ENCODE peak calls at places on chromosome 14, in six cellular contexts. One of them, this sample, is unnamed.

GRCh38 chr14:32986791-32987545 is 48.3 kb downstream of the NPAS3 start:
- DNase-seq in GM06990: no peak
- DNase-seq in IMR-90: no peak
- DNase-seq in ovary: no peak
- DNase-seq in SK-N-SH: no peak
- DNase-seq in heart left ventricle: no peak
- DNase-seq in this sample: no peak

GRCh38 chr14:30988509-30988908 is 36.9 kb upstream of the AP4S1 start:
- DNase-seq in GM06990: no peak
- DNase-seq in IMR-90: peak; percentile 61
- DNase-seq in ovary: no peak
- DNase-seq in SK-N-SH: no peak
- DNase-seq in heart left ventricle: no peak
- DNase-seq in this sample: no peak

GRCh38 chr14:59630281-59630963 is 53.8 kb upstream of the CCDC175 start:
- DNase-seq in GM06990: peak; percentile 8
- DNase-seq in IMR-90: no peak
- DNase-seq in ovary: no peak
- DNase-seq in SK-N-SH: peak; percentile 89
- DNase-seq in heart left ventricle: no peak
- DNase-seq in this sample: no peak

GRCh38 chr14:95335071-95335470 is 15.4 kb upstream of the CLMN start:
- DNase-seq in GM06990: no peak
- DNase-seq in IMR-90: no peak
- DNase-seq in ovary: no peak
- DNase-seq in SK-N-SH: no peak
- DNase-seq in heart left ventricle: no peak
- DNase-seq in this sample: no peak

GRCh38 chr14:51529731-51530130 is 122.0 kb upstream of the FRMD6 start:
- DNase-seq in GM06990: no peak
- DNase-seq in IMR-90: no peak
- DNase-seq in ovary: no peak
- DNase-seq in SK-N-SH: peak; percentile 28
- DNase-seq in heart left ventricle: no peak
- DNase-seq in this sample: no peak

GRCh38 chr14:95998656-95999055 is 40.5 kb upstream of the C14orf132 start:
- DNase-seq in GM06990: no peak
- DNase-seq in IMR-90: peak; percentile 53
- DNase-seq in ovary: no peak
- DNase-seq in SK-N-SH: peak; percentile 43
- DNase-seq in heart left ventricle: no peak
- DNase-seq in this sample: no peak

GRCh38 chr14:54837508-54838149 is 65.0 kb downstream of the GCH1 start:
- DNase-seq in GM06990: no peak
- DNase-seq in IMR-90: no peak
- DNase-seq in ovary: no peak
- DNase-seq in SK-N-SH: no peak
- DNase-seq in heart left ventricle: no peak
- DNase-seq in this sample: no peak

GRCh38 chr14:54781936-54782802 is 120.5 kb downstream of the GCH1 start:
- DNase-seq in GM06990: no peak
- DNase-seq in IMR-90: no peak
- DNase-seq in ovary: no peak
- DNase-seq in SK-N-SH: no peak
- DNase-seq in heart left ventricle: no peak
- DNase-seq in this sample: no peak

GRCh38 chr14:102732924-102733323 is 44.3 kb upstream of the TRAF3 start:
- DNase-seq in GM06990: no peak
- DNase-seq in IMR-90: no peak
- DNase-seq in ovary: no peak
- DNase-seq in SK-N-SH: no peak
- DNase-seq in heart left ventricle: no peak
- DNase-seq in this sample: no peak

GRCh38 chr14:37545174-37545573 is 49.9 kb downstream of the FOXA1 start:
- DNase-seq in GM06990: no peak
- DNase-seq in IMR-90: peak; percentile 8
- DNase-seq in ovary: no peak
- DNase-seq in SK-N-SH: no peak
- DNase-seq in heart left ventricle: no peak
- DNase-seq in this sample: no peak

GRCh38 chr14:75147423-75148071 is 20.7 kb upstream of the NEK9 start:
- DNase-seq in GM06990: no peak
- DNase-seq in IMR-90: peak; percentile 72
- DNase-seq in ovary: peak; percentile 67
- DNase-seq in SK-N-SH: no peak
- DNase-seq in heart left ventricle: peak; percentile 73
- DNase-seq in this sample: peak; percentile 53

GRCh38 chr14:81710232-81710845 is 176.7 kb upstream of the SEL1L start:
- DNase-seq in GM06990: no peak
- DNase-seq in IMR-90: peak; percentile 1
- DNase-seq in ovary: no peak
- DNase-seq in SK-N-SH: peak; percentile 8
- DNase-seq in heart left ventricle: no peak
- DNase-seq in this sample: no peak

GRCh38 chr14:71684323-71684722 is 247.9 kb upstream of the RGS6 start:
- DNase-seq in GM06990: no peak
- DNase-seq in IMR-90: no peak
- DNase-seq in ovary: no peak
- DNase-seq in SK-N-SH: no peak
- DNase-seq in heart left ventricle: no peak
- DNase-seq in this sample: no peak

GRCh38 chr14:98633380-98633779 is 638.6 kb downstream of the BCL11B start:
- DNase-seq in GM06990: no peak
- DNase-seq in IMR-90: no peak
- DNase-seq in ovary: no peak
- DNase-seq in SK-N-SH: no peak
- DNase-seq in heart left ventricle: no peak
- DNase-seq in this sample: peak; percentile 8

GRCh38 chr14:93748208-93749080 is 39.8 kb downstream of the PRIMA1 start:
- DNase-seq in GM06990: no peak
- DNase-seq in IMR-90: no peak
- DNase-seq in ovary: no peak
- DNase-seq in SK-N-SH: peak; percentile 89
- DNase-seq in heart left ventricle: peak; percentile 46
- DNase-seq in this sample: no peak

GRCh38 chr14:54166049-54166950 is 209.7 kb upstream of the BMP4 start:
- DNase-seq in GM06990: no peak
- DNase-seq in IMR-90: no peak
- DNase-seq in ovary: no peak
- DNase-seq in SK-N-SH: no peak
- DNase-seq in heart left ventricle: no peak
- DNase-seq in this sample: no peak

GRCh38 chr14:95545769-95546168 is 10.9 kb downstream of the GLRX5 start:
- DNase-seq in GM06990: no peak
- DNase-seq in IMR-90: peak; percentile 97
- DNase-seq in ovary: no peak
- DNase-seq in SK-N-SH: no peak
- DNase-seq in heart left ventricle: no peak
- DNase-seq in this sample: no peak

GRCh38 chr14:38137005-38137404 is 70.7 kb upstream of the SSTR1 start:
- DNase-seq in GM06990: no peak
- DNase-seq in IMR-90: peak; percentile 59
- DNase-seq in ovary: no peak
- DNase-seq in SK-N-SH: no peak
- DNase-seq in heart left ventricle: no peak
- DNase-seq in this sample: no peak

GRCh38 chr14:89912667-89913211 is 41.8 kb downstream of the EFCAB11 start:
- DNase-seq in GM06990: no peak
- DNase-seq in IMR-90: peak; percentile 97
- DNase-seq in ovary: no peak
- DNase-seq in SK-N-SH: peak; percentile 37
- DNase-seq in heart left ventricle: no peak
- DNase-seq in this sample: peak; percentile 10

GRCh38 chr14:50821471-50822464 is 9.2 kb downstream of the NIN start:
- DNase-seq in GM06990: peak; percentile 85
- DNase-seq in IMR-90: no peak
- DNase-seq in ovary: no peak
- DNase-seq in SK-N-SH: no peak
- DNase-seq in heart left ventricle: no peak
- DNase-seq in this sample: peak; percentile 60

GRCh38 chr14:32073537-32074189 is 3.4 kb upstream of the ARHGAP5 start:
- DNase-seq in GM06990: peak; percentile 35
- DNase-seq in IMR-90: peak; percentile 82
- DNase-seq in ovary: no peak
- DNase-seq in SK-N-SH: peak; percentile 61
- DNase-seq in heart left ventricle: peak; percentile 46
- DNase-seq in this sample: peak; percentile 53

GRCh38 chr14:61260939-61261776 is 20.0 kb downstream of the TMEM30B start:
- DNase-seq in GM06990: no peak
- DNase-seq in IMR-90: peak; percentile 90
- DNase-seq in ovary: no peak
- DNase-seq in SK-N-SH: no peak
- DNase-seq in heart left ventricle: no peak
- DNase-seq in this sample: no peak

GRCh38 chr14:88323520-88324199 is 591 bp upstream of the KCNK10 start:
- DNase-seq in GM06990: peak; percentile 83
- DNase-seq in IMR-90: peak; percentile 1
- DNase-seq in ovary: no peak
- DNase-seq in SK-N-SH: peak; percentile 82
- DNase-seq in heart left ventricle: no peak
- DNase-seq in this sample: no peak

GRCh38 chr14:68548194-68549056 is 244.4 kb downstream of the ZFP36L1 start:
- DNase-seq in GM06990: no peak
- DNase-seq in IMR-90: peak; percentile 98
- DNase-seq in ovary: peak; percentile 89
- DNase-seq in SK-N-SH: peak; percentile 46
- DNase-seq in heart left ventricle: peak; percentile 92
- DNase-seq in this sample: peak; percentile 78

GRCh38 chr14:65412881-65413738 is 580 bp downstream of the FUT8 start:
- DNase-seq in GM06990: no peak
- DNase-seq in IMR-90: peak; percentile 73
- DNase-seq in ovary: no peak
- DNase-seq in SK-N-SH: peak; percentile 69
- DNase-seq in heart left ventricle: peak; percentile 12
- DNase-seq in this sample: peak; percentile 77

GRCh38 chr14:29282169-29282568 is 515.6 kb downstream of the FOXG1 start:
- DNase-seq in GM06990: no peak
- DNase-seq in IMR-90: peak; percentile 50
- DNase-seq in ovary: no peak
- DNase-seq in SK-N-SH: no peak
- DNase-seq in heart left ventricle: no peak
- DNase-seq in this sample: no peak

GRCh38 chr14:56482306-56482705 is 97.3 kb upstream of the TMEM260 start:
- DNase-seq in GM06990: no peak
- DNase-seq in IMR-90: peak; percentile 9
- DNase-seq in ovary: no peak
- DNase-seq in SK-N-SH: no peak
- DNase-seq in heart left ventricle: no peak
- DNase-seq in this sample: no peak

GRCh38 chr14:105878125-105878524 is 351.7 kb downstream of the TMEM121 start:
- DNase-seq in GM06990: no peak
- DNase-seq in IMR-90: no peak
- DNase-seq in ovary: no peak
- DNase-seq in SK-N-SH: no peak
- DNase-seq in heart left ventricle: peak; percentile 2
- DNase-seq in this sample: no peak

GRCh38 chr14:44803239-44803905 is 158.4 kb downstream of the KLHL28 start:
- DNase-seq in GM06990: no peak
- DNase-seq in IMR-90: peak; percentile 64
- DNase-seq in ovary: no peak
- DNase-seq in SK-N-SH: peak; percentile 32
- DNase-seq in heart left ventricle: no peak
- DNase-seq in this sample: no peak

GRCh38 chr14:81565441-81566290 is 32.0 kb upstream of the SEL1L start:
- DNase-seq in GM06990: no peak
- DNase-seq in IMR-90: no peak
- DNase-seq in ovary: no peak
- DNase-seq in SK-N-SH: no peak
- DNase-seq in heart left ventricle: no peak
- DNase-seq in this sample: no peak

GRCh38 chr14:62462996-62463395 is 582.3 kb downstream of the KCNH5 start:
- DNase-seq in GM06990: no peak
- DNase-seq in IMR-90: no peak
- DNase-seq in ovary: no peak
- DNase-seq in SK-N-SH: no peak
- DNase-seq in heart left ventricle: no peak
- DNase-seq in this sample: no peak

GRCh38 chr14:59969319-59969718 is 49.4 kb downstream of the LRRC9 start:
- DNase-seq in GM06990: no peak
- DNase-seq in IMR-90: peak; percentile 64
- DNase-seq in ovary: no peak
- DNase-seq in SK-N-SH: no peak
- DNase-seq in heart left ventricle: no peak
- DNase-seq in this sample: no peak

GRCh38 chr14:45085004-45085403 is 1.1 kb downstream of the PRPF39 start:
- DNase-seq in GM06990: no peak
- DNase-seq in IMR-90: peak; percentile 46
- DNase-seq in ovary: no peak
- DNase-seq in SK-N-SH: no peak
- DNase-seq in heart left ventricle: no peak
- DNase-seq in this sample: no peak

GRCh38 chr14:92004062-92004461 is 35.8 kb downstream of the TRIP11 start:
- DNase-seq in GM06990: no peak
- DNase-seq in IMR-90: peak; percentile 34
- DNase-seq in ovary: no peak
- DNase-seq in SK-N-SH: no peak
- DNase-seq in heart left ventricle: no peak
- DNase-seq in this sample: no peak
- H3K36me3 ChIP-seq in GM06990: peaks cover 3% of the 10 kb centered on the region
- H3K36me3 ChIP-seq in IMR-90: peaks cover 17% of the 10 kb centered on the region
- H3K36me3 ChIP-seq in ovary: no peaks in the 10 kb centered on the region
- H3K36me3 ChIP-seq in SK-N-SH: peaks cover 48% of the 10 kb centered on the region
- H3K36me3 ChIP-seq in heart left ventricle: peaks cover 15% of the 10 kb centered on the region
- H3K36me3 ChIP-seq in this sample: no peaks in the 10 kb centered on the region

GRCh38 chr14:99958380-99958779 is 106.8 kb upstream of the EVL start:
- DNase-seq in GM06990: no peak
- DNase-seq in IMR-90: no peak
- DNase-seq in ovary: no peak
- DNase-seq in SK-N-SH: no peak
- DNase-seq in heart left ventricle: no peak
- DNase-seq in this sample: no peak
- TF ChIP-seq CTCF in GM06990: no peak
- TF ChIP-seq CTCF in IMR-90: no peak
- TF ChIP-seq CTCF in ovary: no peak
- TF ChIP-seq CTCF in SK-N-SH: no peak
- TF ChIP-seq CTCF in heart left ventricle: no peak
- TF ChIP-seq CTCF in this sample: no peak

DNA sequence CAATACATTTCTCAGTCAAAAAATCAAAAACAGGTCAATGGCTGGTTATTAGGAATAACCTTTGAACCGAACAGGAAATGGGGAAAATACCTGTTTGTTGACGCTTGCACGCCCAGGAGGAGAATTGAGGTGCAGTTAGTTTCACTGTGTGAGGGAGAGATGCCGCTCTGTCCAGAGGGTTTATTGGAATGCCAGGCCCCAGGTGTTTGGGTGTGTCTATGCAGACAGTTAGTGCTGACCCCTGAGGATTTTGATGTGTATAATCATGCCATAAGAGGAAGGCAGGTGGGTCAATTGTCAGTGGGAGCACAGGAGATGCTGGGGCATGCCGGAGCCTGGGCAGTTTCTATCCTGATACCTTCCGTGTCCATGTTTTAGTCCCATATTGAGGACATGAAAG is 100.8 kb upstream of the DIO3 start:
- DNase-seq in GM06990: no peak
- DNase-seq in IMR-90: no peak
- DNase-seq in ovary: no peak
- DNase-seq in SK-N-SH: no peak
- DNase-seq in heart left ventricle: no peak
- DNase-seq in this sample: no peak
- H3K27me3 ChIP-seq in GM06990: no peaks in the 10 kb centered on the region
- H3K27me3 ChIP-seq in IMR-90: peaks cover 46% of the 10 kb centered on the region
- H3K27me3 ChIP-seq in ovary: peaks cover 5% of the 10 kb centered on the region
- H3K27me3 ChIP-seq in SK-N-SH: no peaks in the 10 kb centered on the region
- H3K27me3 ChIP-seq in heart left ventricle: peaks cover 52% of the 10 kb centered on the region
- H3K27me3 ChIP-seq in this sample: peaks cover 65% of the 10 kb centered on the region

GRCh38 chr14:91506226-91506625 is 3.9 kb downstream of the PPP4R3A start:
- DNase-seq in GM06990: no peak
- DNase-seq in IMR-90: no peak
- DNase-seq in ovary: no peak
- DNase-seq in SK-N-SH: no peak
- DNase-seq in heart left ventricle: no peak
- DNase-seq in this sample: no peak
- H3K36me3 ChIP-seq in GM06990: peaks cover 8% of the 10 kb centered on the region
- H3K36me3 ChIP-seq in IMR-90: peaks cover 9% of the 10 kb centered on the region
- H3K36me3 ChIP-seq in ovary: no peaks in the 10 kb centered on the region
- H3K36me3 ChIP-seq in SK-N-SH: peaks cover 6% of the 10 kb centered on the region
- H3K36me3 ChIP-seq in heart left ventricle: no peaks in the 10 kb centered on the region
- H3K36me3 ChIP-seq in this sample: no peaks in the 10 kb centered on the region

This sample was measured in transverse colon.